ENCODE peak calls at places on chromosomes 6 and 20, in four cellular contexts. K is NCI-H2081, X is HT-29, N is psoas muscle. Y is an unnamed sample.

GRCh38 chr6:161198176-161198575 is 75.7 kb downstream of the AGPAT4 start:
- DNase-seq in K (no peak), X (no peak), N (no peak), Y (no peak)

GRCh38 chr20:35837577-35838195 is 65.9 kb downstream of the PHF20 start:
- DNase-seq in K (no peak), X (no peak), N (no peak), Y (no peak)

GRCh38 chr20:35954907-35955251 is 577 bp upstream of the SCAND1 start:
- DNase-seq in K (no peak), X (peak), N (no peak), Y (no peak)

GRCh38 chr20:14919473-14920157 is 582.2 kb upstream of the FLRT3 start:
- DNase-seq in K (peak), X (no peak), N (no peak), Y (no peak)

GRCh38 chr6:109493865-109494264 is 10.8 kb upstream of the ZBTB24 start:
- DNase-seq in K (no peak), X (no peak), N (no peak), Y (no peak)

GRCh38 chr6:132115714-132116366 is 164.7 kb upstream of the CCN2 start:
- DNase-seq in K (no peak), X (no peak), N (no peak), Y (no peak)

GRCh38 chr6:20001286-20001685 is 164.1 kb downstream of the ID4 start:
- DNase-seq in K (no peak), X (no peak), N (no peak), Y (no peak)

GRCh38 chr6:21082091-21082490 is 511.5 kb upstream of the SOX4 start:
- DNase-seq in K (no peak), X (no peak), N (no peak), Y (no peak)

GRCh38 chr20:20037960-20038359 is 14.3 kb downstream of the CRNKL1 start:
- DNase-seq in K (no peak), X (no peak), N (no peak), Y (no peak)

Y was measured in mesenteric fat pad.